ENCODE peak calls at places on chromosome 18, in seven cellular contexts. W, U, M, Q, V, T and K are unnamed samples.

GRCh38 chr18:6610436-6610835 is 119.1 kb upstream of the ARHGAP28 start:
- DNase-seq in Q (no peak), M (no peak), V (peak), W (no peak), U (no peak), T (no peak), K (no peak)

GRCh38 chr18:21826196-21826595 is 85.6 kb downstream of the MIB1 start:
- DNase-seq in Q (peak), W (peak), U (peak), T (no peak), M (no peak), V (peak), K (no peak)

GRCh38 chr18:48629730-48630324 is 91.0 kb downstream of the CTIF start:
- DNase-seq in V (peak), T (no peak), W (peak), Q (peak), M (peak), U (peak), K (peak)

GRCh38 chr18:34117319-34117718 is 107.4 kb downstream of the NOL4 start:
- DNase-seq in T (no peak), W (no peak), V (no peak), Q (no peak), M (no peak), U (no peak), K (no peak)

GRCh38 chr18:9017900-9018217 is 84.6 kb upstream of the NDUFV2 start:
- DNase-seq in Q (no peak), V (peak), T (no peak), M (no peak), U (peak), W (no peak), K (no peak)

GRCh38 chr18:22108674-22109073 is 60.7 kb upstream of the GATA6 start:
- DNase-seq in W (no peak), T (no peak), Q (no peak), V (no peak), M (no peak), U (no peak), K (no peak)

GRCh38 chr18:72868666-72869661 is 1.2 kb upstream of the NETO1 start:
- DNase-seq in W (no peak), Q (no peak), V (no peak), T (peak), U (no peak), M (no peak), K (no peak)

GRCh38 chr18:23871410-23871809 is 143.1 kb upstream of the TTC39C start:
- DNase-seq in V (no peak), W (no peak), M (no peak), Q (no peak), U (no peak), T (peak), K (no peak)